ENCODE peak calls at places on chromosomes 5 and 9, in nine cellular contexts. I, Z, W, C, M, A, B, X and J are unnamed samples.

GRCh38 chr9:109251080-109251775 is 69.6 kb downstream of the EPB41L4B start:
- DNase-seq in I (no peak), Z (no peak), W (no peak), C (no peak), M (no peak), A (peak), B (no peak), X (peak), J (peak)

GRCh38 chr9:99057665-99058625 is 47.0 kb upstream of the TGFBR1 start:
- DNase-seq in I (peak), Z (peak), W (no peak), C (no peak), M (peak), A (peak), B (peak), X (peak), J (peak)

GRCh38 chr5:10330511-10331105 is 22.9 kb upstream of the MARCHF6 start:
- DNase-seq in I (no peak), Z (no peak), W (no peak), C (no peak), M (no peak), A (no peak), B (no peak), X (no peak), J (no peak)

GRCh38 chr9:28960602-28961001 is 1387.3 kb upstream of the C9orf72 start:
- DNase-seq in I (no peak), Z (no peak), W (no peak), C (no peak), M (no peak), A (no peak), B (no peak), X (no peak), J (no peak)

GRCh38 chr9:129900263-129901041 is 65.2 kb downstream of the USP20 start:
- DNase-seq in I (no peak), Z (peak), W (no peak), C (no peak), M (no peak), A (no peak), B (no peak), X (no peak), J (no peak)

GRCh38 chr5:93092349-93093105 is 488.5 kb downstream of the NR2F1-AS1 start:
- DNase-seq in I (no peak), Z (no peak), W (no peak), C (no peak), M (no peak), A (peak), B (no peak), X (peak), J (peak)

GRCh38 chr5:27087820-27088219 is 49.4 kb upstream of the CDH9 start:
- DNase-seq in I (no peak), Z (no peak), W (no peak), C (no peak), M (no peak), A (no peak), B (no peak), X (no peak), J (no peak)

GRCh38 chr9:117411547-117411946 is 3.3 kb downstream of the ASTN2 start:
- DNase-seq in I (no peak), Z (no peak), W (peak), C (peak), M (no peak), A (peak), B (peak), X (no peak), J (peak)

GRCh38 chr5:81007637-81008027 is 47.5 kb downstream of the RASGRF2 start:
- DNase-seq in I (peak), Z (no peak), W (no peak), C (no peak), M (no peak), A (no peak), B (no peak), X (no peak), J (no peak)

GRCh38 chr5:59124983-59125960 is 542.4 kb downstream of the RAB3C start:
- DNase-seq in I (no peak), Z (no peak), W (no peak), C (peak), M (no peak), A (no peak), B (peak), X (no peak), J (peak)

GRCh38 chr5:125634242-125634835 is 788.9 kb upstream of the GRAMD2B start:
- DNase-seq in I (no peak), Z (no peak), W (no peak), C (no peak), M (no peak), A (no peak), B (no peak), X (no peak), J (peak)

GRCh38 chr5:149161026-149161687 is 19.9 kb downstream of the ABLIM3 start:
- DNase-seq in I (no peak), Z (no peak), W (no peak), C (no peak), M (no peak), A (no peak), B (no peak), X (no peak), J (no peak)

GRCh38 chr9:135210676-135211523 is 123.4 kb downstream of the OLFM1 start:
- DNase-seq in I (no peak), Z (no peak), W (no peak), C (no peak), M (no peak), A (no peak), B (no peak), X (no peak), J (no peak)